ENCODE peak calls at places on chromosomes 3 and 15, in six cellular contexts. U is endothelial cell of umbilical vein, Z is A549, G is GM12878, S is HepG2, C is K562. N is an unnamed sample.

GRCh38 chr15:74904190-74904805 is 2.4 kb downstream of the FAM219B start:
- DNase-seq in S (no peak), Z (no peak), U (no peak), C (no peak), G (no peak), N (no peak)

GRCh38 chr15:81106560-81106959 is 27.5 kb upstream of the CFAP161 start:
- DNase-seq in C (peak), Z (peak), S (peak), U (peak), G (peak), N (peak)

GRCh38 chr3:12638105-12638504 is 25.8 kb downstream of the RAF1 start:
- DNase-seq in U (no peak), S (no peak), G (no peak), Z (no peak), C (no peak), N (no peak)

GRCh38 chr15:51076898-51077564 is 17.7 kb downstream of the TNFAIP8L3 start:
- DNase-seq in U (no peak), Z (no peak), G (peak), C (no peak), S (no peak), N (peak)

GRCh38 chr3:187669675-187670504 is at the start of gene SST:
- DNase-seq in G (no peak), S (peak), C (no peak), U (peak), Z (no peak), N (peak)

GRCh38 chr15:93708721-93709120 is 522.6 kb upstream of the MCTP2 start:
- DNase-seq in U (no peak), C (no peak), Z (no peak), S (no peak), G (no peak), N (no peak)

GRCh38 chr15:33131880-33132279 is 62.6 kb downstream of the FMN1 start:
- DNase-seq in C (no peak), G (no peak), Z (no peak), S (no peak), U (peak), N (no peak)

GRCh38 chr3:135136361-135137100 is 341.5 kb downstream of the EPHB1 start:
- DNase-seq in S (no peak), C (no peak), G (peak), U (no peak), Z (no peak), N (no peak)

GRCh38 chr3:15726043-15726442 is 71.7 kb downstream of the ANKRD28 start:
- DNase-seq in G (peak), S (no peak), U (no peak), C (no peak), Z (no peak), N (no peak)

GRCh38 chr3:32423956-32424558 is 32.4 kb downstream of the CMTM7 start:
- DNase-seq in U (no peak), C (no peak), G (no peak), Z (no peak), S (no peak), N (no peak)

GRCh38 chr3:56921573-56922571 is 120.1 kb upstream of the ARHGEF3 start:
- DNase-seq in G (no peak), Z (no peak), S (no peak), U (peak), C (no peak), N (no peak)

GRCh38 chr3:141266797-141267555 is 35.4 kb downstream of the PXYLP1 start:
- DNase-seq in C (no peak), S (no peak), U (no peak), G (no peak), Z (no peak), N (no peak)

GRCh38 chr3:138492980-138493675 is 58.7 kb downstream of the ESYT3 start:
- DNase-seq in U (no peak), G (no peak), C (no peak), Z (no peak), S (no peak), N (peak)

GRCh38 chr3:65548848-65549625 is 489.7 kb downstream of the MAGI1 start:
- DNase-seq in S (peak), C (no peak), G (no peak), U (no peak), Z (no peak), N (no peak)

GRCh38 chr3:32366638-32367368 is 24.9 kb upstream of the CMTM7 start:
- DNase-seq in G (no peak), S (no peak), Z (no peak), C (no peak), U (peak), N (no peak)

GRCh38 chr3:18369561-18370185 is 55.5 kb downstream of the SATB1 start:
- DNase-seq in Z (no peak), G (no peak), S (no peak), U (no peak), C (no peak), N (no peak)

GRCh38 chr3:138593488-138594149 is 441 bp downstream of the CEP70 start:
- DNase-seq in Z (no peak), U (no peak), S (peak), G (no peak), C (no peak), N (no peak)

GRCh38 chr15:39785139-39785538 is 2.5 kb upstream of the FSIP1 start:
- DNase-seq in C (no peak), Z (no peak), S (no peak), U (peak), G (no peak), N (no peak)

GRCh38 chr15:39788108-39788507 is 5.5 kb upstream of the FSIP1 start:
- DNase-seq in U (peak), G (no peak), S (no peak), Z (no peak), C (no peak), N (no peak)

GRCh38 chr15:39787479-39787878 is 4.8 kb upstream of the FSIP1 start:
- DNase-seq in U (peak), G (no peak), Z (no peak), C (no peak), S (peak), N (no peak)

GRCh38 chr15:39785806-39786205 is 3.2 kb upstream of the FSIP1 start:
- DNase-seq in Z (no peak), G (no peak), C (no peak), S (no peak), U (no peak), N (no peak)

DNA sequence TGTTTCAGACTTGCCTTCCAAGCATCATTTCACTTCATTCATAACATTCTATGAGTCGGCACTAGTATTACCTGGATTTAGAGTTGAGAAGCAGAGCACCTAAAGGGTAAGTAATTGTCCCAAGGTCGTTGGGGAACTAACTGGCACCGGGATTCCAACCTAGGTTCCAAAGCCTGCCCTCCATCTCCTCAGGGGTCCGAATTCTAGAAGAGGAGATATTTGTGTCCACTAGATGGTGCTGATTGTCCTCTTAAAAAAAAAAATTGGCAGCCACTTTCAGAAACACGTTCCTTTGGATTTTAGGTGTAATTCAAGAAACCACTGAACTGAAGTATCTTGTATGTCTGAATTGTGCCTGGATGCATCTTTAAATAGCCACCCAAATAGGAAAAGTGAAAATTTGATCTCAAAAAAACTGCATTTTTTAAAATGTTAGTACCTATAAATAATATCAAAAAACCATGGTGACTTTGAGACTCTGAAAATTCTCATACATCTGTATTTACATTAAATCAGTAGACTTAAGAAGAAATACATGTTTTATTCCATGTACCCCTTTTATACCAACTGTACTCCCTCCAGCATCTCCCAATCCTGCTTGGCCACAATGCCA is 3.9 kb upstream of the FSIP1 start:
- DNase-seq in S (peak), Z (peak), C (no peak), U (peak), G (no peak), N (peak)
- TF ChIP-seq MAX in S (no peak), Z (no peak), C (no peak), U (no peak), G (no peak), N (no peak)

GRCh38 chr15:63448261-63448660 is 56.1 kb upstream of the USP3 start:
- DNase-seq in S (no peak), U (no peak), C (no peak), Z (no peak), G (no peak), N (peak)

GRCh38 chr15:63452552-63453136 is 51.7 kb upstream of the USP3 start:
- DNase-seq in C (no peak), U (no peak), S (no peak), G (no peak), Z (no peak), N (no peak)

GRCh38 chr15:63450884-63451225 is 53.5 kb upstream of the USP3 start:
- DNase-seq in Z (no peak), C (no peak), S (no peak), U (no peak), G (no peak), N (no peak)

GRCh38 chr15:63447277-63447676 is 57.1 kb upstream of the USP3 start:
- DNase-seq in Z (no peak), U (no peak), G (no peak), S (no peak), C (no peak), N (no peak)

DNA sequence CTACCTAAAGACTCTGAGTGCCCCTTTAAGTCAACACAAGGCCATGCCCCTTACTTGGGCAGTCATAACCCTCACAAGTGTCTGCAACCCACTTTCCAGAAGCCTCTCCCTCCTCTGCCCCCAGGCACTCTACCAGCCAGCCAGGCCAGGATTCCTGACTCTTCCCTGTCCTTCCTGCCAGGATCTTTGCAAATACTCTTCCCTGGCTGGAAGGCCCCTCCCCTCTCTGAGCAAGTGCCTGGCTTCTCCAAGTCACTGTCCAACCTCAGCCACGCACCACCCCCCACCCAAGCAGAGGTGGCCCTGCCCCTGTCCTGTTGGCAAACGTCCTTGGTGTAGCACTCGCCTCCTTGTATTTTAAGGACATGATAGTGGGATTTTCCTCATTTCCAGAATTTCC is 54.7 kb upstream of the USP3 start:
- DNase-seq in S (no peak), C (no peak), U (no peak), G (no peak), Z (peak), N (no peak)
- TF ChIP-seq MYC in S (no peak), C (no peak), U (no peak), G (no peak), Z (no peak), N (no peak)

DNA sequence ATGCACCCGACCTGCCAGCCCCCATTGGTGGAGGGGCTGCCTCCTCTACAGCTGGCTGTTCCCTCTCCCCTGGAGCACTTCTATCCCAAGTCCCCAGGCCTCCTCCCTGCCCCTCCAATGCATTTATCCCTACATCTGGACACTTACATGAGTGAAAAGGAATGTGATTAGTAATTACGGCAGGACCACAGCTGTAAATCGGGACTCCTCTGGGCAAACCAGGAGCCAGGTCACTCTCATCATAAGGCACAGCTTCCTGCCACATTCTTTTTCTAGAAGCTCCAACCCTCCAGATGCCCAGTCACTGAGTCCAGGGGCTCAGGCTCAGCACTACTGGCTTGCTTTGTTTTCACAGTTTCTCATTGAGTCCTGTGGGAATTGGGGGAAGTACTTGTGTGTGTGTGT is 54.3 kb downstream of the IL20RB start:
- DNase-seq in U (no peak), C (no peak), G (no peak), S (no peak), Z (no peak), N (no peak)
- TF ChIP-seq MAX in U (no peak), C (no peak), G (no peak), S (no peak), Z (no peak), N (no peak)

DNA sequence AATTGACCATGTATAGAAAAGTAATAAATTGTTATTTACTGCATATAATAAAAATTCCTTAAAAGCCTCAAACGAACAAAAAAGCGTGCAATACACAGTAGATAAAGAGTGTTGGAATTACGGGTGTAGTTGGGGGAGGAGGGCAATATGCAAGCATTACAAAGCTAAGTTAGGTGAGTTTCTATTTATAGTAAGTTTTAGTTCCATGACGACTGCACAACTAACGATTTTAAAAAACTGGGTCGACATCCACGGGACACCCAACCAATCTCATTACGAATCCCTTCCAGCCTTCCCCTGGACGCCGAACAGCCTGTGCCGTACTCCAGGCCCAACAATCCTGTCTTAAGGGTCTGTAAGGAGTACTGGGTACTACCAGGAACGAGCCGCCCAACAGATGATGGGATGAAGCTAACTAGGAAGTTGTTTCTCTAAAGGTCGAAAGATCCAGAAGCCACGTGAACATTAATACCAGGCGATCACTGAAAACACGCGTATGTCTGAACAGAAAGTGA is 682 bp downstream of the POLQ start:
- DNase-seq in Z (peak), G (no peak), S (no peak), C (no peak), U (no peak), N (no peak)
- TF ChIP-seq MYC in Z (no peak), G (no peak), S (no peak), C (no peak), U (no peak), N (no peak)

N was measured in NB4.